ENCODE peak calls at places on chromosomes 2 and 18, in ten cellular contexts. One of them, this sample, is unnamed.

GRCh38 chr2:122683018-122683417 is 927.6 kb downstream of the TSN start:
- DNase-seq in transverse colon: no peak
- DNase-seq in thoracic aorta: no peak
- DNase-seq in tibial nerve: no peak
- DNase-seq in brain microvascular endothelial cell: no peak
- DNase-seq in MM.1S: no peak
- DNase-seq in hepatocyte: no peak
- DNase-seq in PC-9: peak; percentile 50
- DNase-seq in kidney: no peak
- DNase-seq in small intestine: no peak
- DNase-seq in this sample: no peak

GRCh38 chr2:79723830-79724229 is 211.0 kb downstream of the CTNNA2 start:
- DNase-seq in transverse colon: no peak
- DNase-seq in thoracic aorta: no peak
- DNase-seq in tibial nerve: no peak
- DNase-seq in brain microvascular endothelial cell: peak; percentile 76
- DNase-seq in MM.1S: no peak
- DNase-seq in hepatocyte: peak; percentile 40
- DNase-seq in PC-9: no peak
- DNase-seq in kidney: no peak
- DNase-seq in small intestine: no peak
- DNase-seq in this sample: no peak

GRCh38 chr18:45993441-45993840 is 26.3 kb upstream of the EPG5 start:
- DNase-seq in transverse colon: no peak
- DNase-seq in thoracic aorta: no peak
- DNase-seq in tibial nerve: no peak
- DNase-seq in brain microvascular endothelial cell: peak; percentile 91
- DNase-seq in MM.1S: no peak
- DNase-seq in hepatocyte: no peak
- DNase-seq in PC-9: peak; percentile 96
- DNase-seq in kidney: no peak
- DNase-seq in small intestine: no peak
- DNase-seq in this sample: no peak

GRCh38 chr2:160408205-160408561 is 85.4 kb downstream of the RBMS1 start:
- DNase-seq in transverse colon: no peak
- DNase-seq in thoracic aorta: no peak
- DNase-seq in tibial nerve: no peak
- DNase-seq in brain microvascular endothelial cell: no peak
- DNase-seq in MM.1S: no peak
- DNase-seq in hepatocyte: no peak
- DNase-seq in PC-9: no peak
- DNase-seq in kidney: no peak
- DNase-seq in small intestine: no peak
- DNase-seq in this sample: no peak

GRCh38 chr18:79555885-79556284 is 123.7 kb upstream of the CTDP1 start:
- DNase-seq in transverse colon: no peak
- DNase-seq in thoracic aorta: no peak
- DNase-seq in tibial nerve: no peak
- DNase-seq in brain microvascular endothelial cell: no peak
- DNase-seq in MM.1S: no peak
- DNase-seq in hepatocyte: no peak
- DNase-seq in PC-9: no peak
- DNase-seq in kidney: peak; percentile 56
- DNase-seq in small intestine: no peak
- DNase-seq in this sample: no peak

GRCh38 chr2:169395821-169396374 is 33.6 kb upstream of the LRP2 start:
- DNase-seq in transverse colon: no peak
- DNase-seq in thoracic aorta: no peak
- DNase-seq in tibial nerve: no peak
- DNase-seq in brain microvascular endothelial cell: no peak
- DNase-seq in MM.1S: no peak
- DNase-seq in hepatocyte: no peak
- DNase-seq in PC-9: no peak
- DNase-seq in kidney: no peak
- DNase-seq in small intestine: no peak
- DNase-seq in this sample: no peak

GRCh38 chr2:176083796-176084261 is at the start of gene EVX2:
- DNase-seq in transverse colon: no peak
- DNase-seq in thoracic aorta: no peak
- DNase-seq in tibial nerve: no peak
- DNase-seq in brain microvascular endothelial cell: no peak
- DNase-seq in MM.1S: no peak
- DNase-seq in hepatocyte: no peak
- DNase-seq in PC-9: no peak
- DNase-seq in kidney: no peak
- DNase-seq in small intestine: no peak
- DNase-seq in this sample: no peak

GRCh38 chr2:203687161-203687560 is 19.3 kb upstream of the CD28 start:
- DNase-seq in transverse colon: no peak
- DNase-seq in thoracic aorta: no peak
- DNase-seq in tibial nerve: no peak
- DNase-seq in brain microvascular endothelial cell: no peak
- DNase-seq in MM.1S: no peak
- DNase-seq in hepatocyte: peak; percentile 17
- DNase-seq in PC-9: no peak
- DNase-seq in kidney: no peak
- DNase-seq in small intestine: peak; percentile 53
- DNase-seq in this sample: no peak

GRCh38 chr2:162317910-162318279 is 589 bp downstream of the IFIH1 start:
- DNase-seq in transverse colon: peak; percentile 47
- DNase-seq in thoracic aorta: no peak
- DNase-seq in tibial nerve: no peak
- DNase-seq in brain microvascular endothelial cell: peak; percentile 5
- DNase-seq in MM.1S: peak; percentile 39
- DNase-seq in hepatocyte: peak; percentile 47
- DNase-seq in PC-9: peak; percentile 34
- DNase-seq in kidney: peak; percentile 72
- DNase-seq in small intestine: peak; percentile 52
- DNase-seq in this sample: no peak

GRCh38 chr2:188850786-188851185 is 123.4 kb upstream of the COL3A1 start:
- DNase-seq in transverse colon: no peak
- DNase-seq in thoracic aorta: no peak
- DNase-seq in tibial nerve: no peak
- DNase-seq in brain microvascular endothelial cell: no peak
- DNase-seq in MM.1S: no peak
- DNase-seq in hepatocyte: no peak
- DNase-seq in PC-9: no peak
- DNase-seq in kidney: no peak
- DNase-seq in small intestine: no peak
- DNase-seq in this sample: no peak

GRCh38 chr2:47535073-47535472 is 132.1 kb downstream of the MSH2 start:
- DNase-seq in transverse colon: no peak
- DNase-seq in thoracic aorta: no peak
- DNase-seq in tibial nerve: no peak
- DNase-seq in brain microvascular endothelial cell: no peak
- DNase-seq in MM.1S: no peak
- DNase-seq in hepatocyte: no peak
- DNase-seq in PC-9: no peak
- DNase-seq in kidney: no peak
- DNase-seq in small intestine: no peak
- DNase-seq in this sample: no peak

DNA sequence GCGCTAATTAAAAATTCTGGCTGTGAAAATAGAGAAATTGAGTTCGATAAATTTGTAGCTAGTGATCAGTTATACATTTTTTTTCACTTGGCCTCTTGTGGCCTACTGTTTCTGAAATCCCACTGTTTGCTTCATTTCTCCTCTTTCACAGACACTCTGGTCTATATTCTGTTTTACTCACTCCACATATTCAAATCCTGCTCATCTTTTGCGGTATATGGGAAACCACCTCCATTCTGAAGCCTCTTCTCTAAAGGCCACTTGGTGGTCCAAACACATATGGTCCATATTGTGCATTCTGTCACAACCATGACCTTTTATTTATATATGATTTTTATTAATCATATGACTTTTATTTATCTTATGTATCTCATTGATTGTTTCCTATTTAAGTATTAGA is 67.0 kb downstream of the MYO1B start:
- DNase-seq in transverse colon: no peak
- DNase-seq in thoracic aorta: no peak
- DNase-seq in tibial nerve: no peak
- DNase-seq in brain microvascular endothelial cell: no peak
- DNase-seq in MM.1S: no peak
- DNase-seq in hepatocyte: no peak
- DNase-seq in PC-9: no peak
- DNase-seq in kidney: no peak
- DNase-seq in small intestine: no peak
- DNase-seq in this sample: no peak
- H3K4me3 ChIP-seq in transverse colon: no peak overlapping the region
- H3K4me3 ChIP-seq in thoracic aorta: no peak overlapping the region
- H3K4me3 ChIP-seq in tibial nerve: no peak overlapping the region
- H3K4me3 ChIP-seq in brain microvascular endothelial cell: no peak overlapping the region
- H3K4me3 ChIP-seq in MM.1S: no peak overlapping the region
- H3K4me3 ChIP-seq in hepatocyte: no peak overlapping the region
- H3K4me3 ChIP-seq in PC-9: no peak overlapping the region
- H3K4me3 ChIP-seq in kidney: no peak overlapping the region
- H3K4me3 ChIP-seq in small intestine: no peak overlapping the region
- H3K4me3 ChIP-seq in this sample: no peak overlapping the region

DNA sequence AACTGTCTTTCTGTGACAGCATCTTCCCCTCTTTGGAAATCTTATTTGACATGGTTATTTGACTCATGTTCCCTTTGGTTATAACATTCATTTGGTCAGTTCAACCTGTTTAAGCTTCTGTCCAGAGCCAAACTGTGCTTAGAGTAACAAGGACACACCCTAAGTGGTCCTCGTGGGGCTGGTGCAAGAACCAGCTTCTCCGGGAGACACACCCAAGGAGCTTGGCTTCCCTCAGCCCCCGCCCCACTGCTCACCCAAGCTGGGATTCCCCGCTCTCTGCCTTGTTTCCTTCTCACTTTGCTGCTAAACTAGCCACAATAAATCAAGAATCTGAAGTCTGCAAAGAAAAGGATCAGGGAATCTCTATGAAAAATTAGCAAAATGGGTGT is 1.4 kb downstream of the SCYGR3 start:
- DNase-seq in transverse colon: no peak
- DNase-seq in thoracic aorta: no peak
- DNase-seq in tibial nerve: no peak
- DNase-seq in brain microvascular endothelial cell: no peak
- DNase-seq in MM.1S: no peak
- DNase-seq in hepatocyte: no peak
- DNase-seq in PC-9: peak; percentile 51
- DNase-seq in kidney: no peak
- DNase-seq in small intestine: no peak
- DNase-seq in this sample: no peak
- H3K27ac ChIP-seq in transverse colon: no peak overlapping the region
- H3K27ac ChIP-seq in thoracic aorta: no peak overlapping the region
- H3K27ac ChIP-seq in tibial nerve: no peak overlapping the region
- H3K27ac ChIP-seq in brain microvascular endothelial cell: no peak overlapping the region
- H3K27ac ChIP-seq in MM.1S: no peak overlapping the region
- H3K27ac ChIP-seq in hepatocyte: no peak overlapping the region
- H3K27ac ChIP-seq in PC-9: peak overlapping the region; percentile 43
- H3K27ac ChIP-seq in kidney: no peak overlapping the region
- H3K27ac ChIP-seq in small intestine: no peak overlapping the region
- H3K27ac ChIP-seq in this sample: no peak overlapping the region

GRCh38 chr2:178865121-178865520 is 57.9 kb upstream of the TTN start:
- DNase-seq in transverse colon: no peak
- DNase-seq in thoracic aorta: peak; percentile 17
- DNase-seq in tibial nerve: no peak
- DNase-seq in brain microvascular endothelial cell: no peak
- DNase-seq in MM.1S: no peak
- DNase-seq in hepatocyte: no peak
- DNase-seq in PC-9: peak; percentile 83
- DNase-seq in kidney: no peak
- DNase-seq in small intestine: no peak
- DNase-seq in this sample: no peak

GRCh38 chr2:178863130-178863855 is 56.1 kb upstream of the TTN start:
- DNase-seq in transverse colon: no peak
- DNase-seq in thoracic aorta: no peak
- DNase-seq in tibial nerve: no peak
- DNase-seq in brain microvascular endothelial cell: no peak
- DNase-seq in MM.1S: no peak
- DNase-seq in hepatocyte: no peak
- DNase-seq in PC-9: no peak
- DNase-seq in kidney: no peak
- DNase-seq in small intestine: no peak
- DNase-seq in this sample: no peak

GRCh38 chr2:178865999-178866398 is 58.8 kb upstream of the TTN start:
- DNase-seq in transverse colon: no peak
- DNase-seq in thoracic aorta: no peak
- DNase-seq in tibial nerve: no peak
- DNase-seq in brain microvascular endothelial cell: no peak
- DNase-seq in MM.1S: no peak
- DNase-seq in hepatocyte: no peak
- DNase-seq in PC-9: no peak
- DNase-seq in kidney: no peak
- DNase-seq in small intestine: no peak
- DNase-seq in this sample: no peak

GRCh38 chr2:178865537-178865936 is 58.3 kb upstream of the TTN start:
- DNase-seq in transverse colon: no peak
- DNase-seq in thoracic aorta: no peak
- DNase-seq in tibial nerve: no peak
- DNase-seq in brain microvascular endothelial cell: no peak
- DNase-seq in MM.1S: no peak
- DNase-seq in hepatocyte: no peak
- DNase-seq in PC-9: no peak
- DNase-seq in kidney: no peak
- DNase-seq in small intestine: no peak
- DNase-seq in this sample: no peak

DNA sequence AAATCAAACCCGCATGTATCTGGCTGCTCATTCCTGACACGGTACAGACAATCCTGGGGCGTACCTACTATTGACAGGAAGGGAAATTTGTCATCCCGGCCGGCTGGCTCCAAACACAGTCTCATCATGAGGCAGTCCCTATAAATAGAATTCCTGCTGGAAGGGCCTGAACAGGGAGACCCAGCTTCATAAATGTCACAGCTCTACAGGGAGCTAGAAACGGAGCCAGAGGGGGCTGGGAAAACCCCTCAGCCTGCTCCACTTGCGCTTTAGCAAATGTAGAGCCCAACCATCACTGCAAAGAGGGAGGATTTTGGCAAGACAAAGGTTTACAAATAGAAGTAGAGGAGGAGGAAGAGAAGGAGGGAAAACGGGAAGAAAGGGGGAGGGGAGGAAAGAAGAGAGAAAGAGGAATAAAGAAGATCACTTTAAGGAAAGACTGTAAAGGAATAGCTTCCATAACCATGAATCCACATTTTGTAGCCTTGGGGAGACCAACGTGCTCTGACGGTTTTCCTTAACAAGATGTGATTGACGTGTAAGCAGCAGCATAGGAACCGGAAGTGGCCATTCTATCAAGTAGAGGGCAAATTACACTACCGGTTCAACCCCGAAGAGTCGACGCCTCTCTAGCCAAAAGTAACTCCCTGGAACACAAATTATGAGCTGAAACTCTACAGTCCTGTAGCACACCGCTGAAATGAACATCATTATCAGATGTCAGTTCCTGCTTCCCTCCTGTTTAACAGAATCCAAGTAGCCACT is 56.8 kb upstream of the TTN start:
- DNase-seq in transverse colon: no peak
- DNase-seq in thoracic aorta: peak; percentile 18
- DNase-seq in tibial nerve: no peak
- DNase-seq in brain microvascular endothelial cell: peak; percentile 57
- DNase-seq in MM.1S: no peak
- DNase-seq in hepatocyte: peak; percentile 11
- DNase-seq in PC-9: no peak
- DNase-seq in kidney: peak; percentile 69
- DNase-seq in small intestine: no peak
- DNase-seq in this sample: no peak
- H3K4me3 ChIP-seq in transverse colon: no peak overlapping the region
- H3K4me3 ChIP-seq in thoracic aorta: peak overlapping the region; percentile 47
- H3K4me3 ChIP-seq in tibial nerve: no peak overlapping the region
- H3K4me3 ChIP-seq in brain microvascular endothelial cell: no peak overlapping the region
- H3K4me3 ChIP-seq in MM.1S: no peak overlapping the region
- H3K4me3 ChIP-seq in hepatocyte: no peak overlapping the region
- H3K4me3 ChIP-seq in PC-9: no peak overlapping the region
- H3K4me3 ChIP-seq in kidney: no peak overlapping the region
- H3K4me3 ChIP-seq in small intestine: no peak overlapping the region
- H3K4me3 ChIP-seq in this sample: no peak overlapping the region

GRCh38 chr2:177246000-177246399 is 18.5 kb downstream of the NFE2L2 start:
- DNase-seq in transverse colon: no peak
- DNase-seq in thoracic aorta: no peak
- DNase-seq in tibial nerve: no peak
- DNase-seq in brain microvascular endothelial cell: no peak
- DNase-seq in MM.1S: no peak
- DNase-seq in hepatocyte: no peak
- DNase-seq in PC-9: no peak
- DNase-seq in kidney: no peak
- DNase-seq in small intestine: no peak
- DNase-seq in this sample: no peak
- H3K27ac ChIP-seq in transverse colon: peak overlapping the region; percentile 62
- H3K27ac ChIP-seq in thoracic aorta: peak overlapping the region; percentile 62
- H3K27ac ChIP-seq in tibial nerve: no peak overlapping the region
- H3K27ac ChIP-seq in brain microvascular endothelial cell: peak overlapping the region; percentile 92
- H3K27ac ChIP-seq in MM.1S: no peak overlapping the region
- H3K27ac ChIP-seq in hepatocyte: peak overlapping the region; percentile 92
- H3K27ac ChIP-seq in PC-9: peak overlapping the region; percentile 97
- H3K27ac ChIP-seq in kidney: no peak overlapping the region
- H3K27ac ChIP-seq in small intestine: peak overlapping the region; percentile 41
- H3K27ac ChIP-seq in this sample: no peak overlapping the region

This sample was measured in iPS DF 6.9.